ENCODE peak calls at places on chromosomes 2 and 18, in seven cellular contexts. P is K562, E is adrenal gland, X is lower leg skin, F is NB4, Z is stomach, O is sigmoid colon. H is an unnamed sample.

GRCh38 chr2:102142829-102143449 is 393 bp downstream of the IL1R1 start:
- DNase-seq in Z (no peak), F (peak), O (peak), E (peak), P (no peak), X (peak), H (no peak)

GRCh38 chr2:226364217-226364616 is 435.4 kb downstream of the IRS1 start:
- DNase-seq in P (no peak), O (no peak), E (no peak), Z (no peak), X (no peak), F (no peak), H (no peak)

GRCh38 chr2:122583159-122583917 is 827.9 kb downstream of the TSN start:
- DNase-seq in E (no peak), P (no peak), O (no peak), X (no peak), Z (no peak), F (no peak), H (no peak)

GRCh38 chr18:76518543-76519155 is 23.6 kb upstream of the ZNF516 start:
- DNase-seq in Z (no peak), X (no peak), O (no peak), E (peak), F (peak), P (no peak), H (peak)

GRCh38 chr2:30293303-30293912 is 62.1 kb downstream of the LBH start:
- DNase-seq in Z (no peak), X (no peak), O (no peak), P (no peak), E (no peak), F (peak), H (no peak)

GRCh38 chr2:6911721-6912120 is 5.5 kb upstream of the RNF144A start:
- DNase-seq in F (no peak), Z (no peak), P (no peak), X (no peak), E (no peak), O (no peak), H (no peak)

GRCh38 chr2:43169091-43169936 is 57.1 kb downstream of the ZFP36L2 start:
- DNase-seq in Z (peak), O (no peak), F (peak), X (no peak), P (no peak), E (peak), H (peak)

GRCh38 chr2:217412721-217413120 is 552.9 kb upstream of the TNP1 start:
- DNase-seq in P (no peak), O (peak), Z (no peak), E (no peak), X (no peak), F (no peak), H (no peak)

GRCh38 chr2:167484875-167485274 is 596.6 kb downstream of the XIRP2 start:
- DNase-seq in X (no peak), Z (no peak), P (no peak), F (no peak), E (no peak), O (no peak), H (no peak)

GRCh38 chr2:9498210-9498609 is 23.9 kb downstream of the IAH1 start:
- DNase-seq in F (no peak), E (no peak), P (no peak), Z (no peak), X (no peak), O (no peak), H (no peak)

GRCh38 chr18:54257015-54257414 is 12.3 kb upstream of the POLI start:
- DNase-seq in F (no peak), X (no peak), E (no peak), P (no peak), Z (no peak), O (no peak), H (no peak)

GRCh38 chr2:99803846-99804245 is 314.0 kb upstream of the REV1 start:
- DNase-seq in Z (no peak), E (no peak), P (no peak), X (no peak), O (no peak), F (no peak), H (no peak)

GRCh38 chr18:70491734-70492348 is 203.0 kb downstream of the SOCS6 start:
- DNase-seq in X (peak), E (peak), F (peak), O (no peak), Z (peak), P (peak), H (peak)

GRCh38 chr18:44840053-44840826 is 159.6 kb downstream of the SETBP1 start:
- DNase-seq in E (no peak), O (peak), P (no peak), Z (no peak), F (no peak), X (no peak), H (no peak)

GRCh38 chr2:205898744-205899143 is 187.2 kb downstream of the INO80D start:
- DNase-seq in O (no peak), F (no peak), Z (no peak), E (no peak), X (no peak), P (no peak), H (no peak)

GRCh38 chr18:33875029-33875428 is 297.0 kb downstream of the ASXL3 start:
- DNase-seq in Z (no peak), P (no peak), F (no peak), X (no peak), O (no peak), E (no peak), H (no peak)

GRCh38 chr2:26072925-26073768 is 39.3 kb downstream of the RAB10 start:
- DNase-seq in Z (no peak), O (no peak), X (no peak), P (peak), F (no peak), E (peak), H (no peak)

GRCh38 chr2:224930124-224930523 is 112.1 kb downstream of the DOCK10 start:
- DNase-seq in O (no peak), X (no peak), E (no peak), Z (no peak), P (no peak), F (peak), H (no peak)

GRCh38 chr2:174708713-174709112 is 55.6 kb downstream of the CHRNA1 start:
- DNase-seq in O (no peak), P (no peak), E (no peak), Z (no peak), F (no peak), X (no peak), H (no peak)

GRCh38 chr18:59617468-59617932 is 79.7 kb downstream of the CCBE1 start:
- DNase-seq in E (peak), X (no peak), Z (no peak), F (no peak), O (no peak), P (no peak), H (no peak)

GRCh38 chr2:43467889-43468288 is 127.9 kb downstream of the THADA start:
- DNase-seq in P (no peak), Z (no peak), F (no peak), X (no peak), E (no peak), O (no peak), H (no peak)

GRCh38 chr2:26178746-26179436 is 6.0 kb downstream of the GAREM2 start:
- DNase-seq in P (peak), E (no peak), F (peak), X (no peak), Z (peak), O (no peak), H (peak)

GRCh38 chr2:235416816-235417499 is 76.9 kb upstream of the AGAP1 start:
- DNase-seq in P (peak), F (no peak), Z (no peak), X (no peak), O (no peak), E (no peak), H (no peak)

GRCh38 chr2:38748857-38749804 is 2.0 kb downstream of the SRSF7 start:
- DNase-seq in Z (no peak), O (no peak), E (no peak), P (no peak), F (peak), X (no peak), H (no peak)

GRCh38 chr2:38744399-38744780 is 6.8 kb downstream of the SRSF7 start:
- DNase-seq in E (no peak), O (no peak), X (no peak), F (no peak), Z (no peak), P (no peak), H (no peak)

GRCh38 chr2:38748391-38748790 is 2.8 kb downstream of the SRSF7 start:
- DNase-seq in E (no peak), O (no peak), P (no peak), Z (no peak), F (no peak), X (no peak), H (no peak)

GRCh38 chr2:38747819-38748218 is 3.3 kb downstream of the SRSF7 start:
- DNase-seq in X (no peak), E (no peak), P (no peak), O (no peak), Z (no peak), F (no peak), H (no peak)

DNA sequence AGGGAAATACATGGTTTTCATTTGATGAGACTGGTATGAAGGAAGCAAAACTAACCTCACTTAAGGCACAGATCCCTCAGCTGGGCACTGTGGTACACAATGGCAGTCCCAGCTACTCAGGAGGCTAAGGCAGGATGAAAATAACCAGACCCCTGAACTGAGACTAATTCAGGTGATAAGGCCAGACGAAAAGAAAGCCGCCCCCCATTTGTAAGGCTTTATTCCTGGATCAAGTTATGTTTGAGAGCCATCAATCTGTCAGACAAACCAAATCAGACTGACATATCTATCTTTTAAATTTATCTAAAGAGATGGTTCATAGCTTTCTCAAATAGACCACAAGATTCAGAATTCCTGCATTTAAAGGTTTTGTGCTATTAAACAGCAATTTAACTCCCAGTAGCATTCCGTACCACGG is 4.1 kb downstream of the SRSF7 start:
- DNase-seq in F (no peak), P (no peak), X (no peak), O (no peak), E (no peak), Z (no peak), H (no peak)
- TF ChIP-seq POLR2A in F (no peak), P (no peak), X (no peak), O (no peak), E (no peak), Z (no peak), H (no peak)

DNA sequence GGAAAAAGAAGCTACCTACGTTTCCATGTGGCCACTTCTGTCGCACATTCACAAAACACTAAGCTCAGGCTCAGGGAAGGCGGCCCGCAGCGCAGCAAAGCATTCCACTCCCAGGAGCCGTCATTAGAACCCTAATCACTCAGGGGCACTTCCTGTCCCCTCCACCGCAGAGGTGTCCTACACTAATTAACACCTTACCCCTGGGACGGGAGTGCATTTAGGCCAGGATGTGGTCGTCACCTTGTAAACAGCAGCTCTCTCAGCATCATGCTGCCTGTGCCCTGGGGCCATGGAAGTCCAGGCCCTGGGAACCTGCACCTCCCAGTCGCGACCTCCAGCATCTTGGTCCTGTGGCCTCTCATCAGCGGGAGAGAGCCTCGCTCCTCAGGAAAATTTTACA is 359.8 kb upstream of the SALL3 start:
- DNase-seq in X (no peak), Z (no peak), O (no peak), E (peak), F (no peak), P (no peak), H (no peak)
- TF ChIP-seq POLR2A in X (no peak), Z (no peak), O (no peak), E (no peak), F (no peak), P (no peak), H (no peak)

DNA sequence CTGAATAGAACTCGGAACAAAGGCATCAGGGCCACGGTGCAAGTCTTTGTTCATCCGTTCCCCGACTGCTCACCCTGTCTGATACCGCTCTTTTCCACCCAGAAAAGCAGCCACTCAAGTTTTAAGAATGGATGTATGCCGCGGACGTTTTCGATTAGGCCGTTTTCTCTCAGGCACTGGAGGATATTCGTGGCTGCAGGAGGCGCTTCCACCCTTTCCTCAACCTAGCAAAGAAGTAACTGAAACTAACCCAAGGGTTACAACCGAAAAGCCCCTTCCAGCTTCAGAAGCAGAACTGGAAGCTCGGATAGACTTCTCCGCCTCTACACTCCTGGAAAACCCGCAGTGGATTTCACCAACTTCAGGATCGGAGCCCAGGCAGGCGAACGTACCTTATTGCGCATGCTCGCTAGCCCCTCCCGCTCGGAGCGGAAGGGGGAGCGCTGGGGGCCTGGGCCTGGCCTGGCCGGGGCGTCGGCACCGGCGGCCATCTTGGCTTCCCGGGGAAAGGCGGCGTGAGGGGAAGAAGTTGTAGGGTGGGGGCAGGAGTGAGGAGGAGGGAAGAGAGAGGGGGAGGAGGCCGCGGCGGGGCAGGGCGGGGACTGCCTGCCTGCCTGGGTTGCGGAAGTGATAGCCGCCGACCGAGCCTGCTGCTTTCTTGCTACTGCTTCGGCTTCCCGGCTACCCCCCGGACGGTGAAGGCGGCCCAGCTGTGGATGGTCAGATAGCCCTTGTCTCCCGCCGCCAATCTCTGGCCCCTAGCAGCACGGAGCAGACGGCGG is at the start of gene ACTR3:
- DNase-seq in Z (peak), P (peak), E (peak), X (peak), O (peak), F (peak), H (peak)
- TF ChIP-seq POLR2A in Z (no peak), P (peak), E (peak), X (no peak), O (peak), F (peak), H (peak)

GRCh38 chr2:229124126-229124525 is 147.0 kb downstream of the PID1 start:
- DNase-seq in P (no peak), X (no peak), E (no peak), Z (no peak), O (no peak), F (no peak), H (no peak)
- TF ChIP-seq POLR2A in P (no peak), X (no peak), E (no peak), Z (no peak), O (no peak), F (no peak), H (no peak)

GRCh38 chr2:64653174-64654062 is at the start of gene SERTAD2:
- DNase-seq in Z (peak), E (peak), X (peak), P (peak), F (peak), O (peak), H (peak)
- TF ChIP-seq POLR2A in Z (no peak), E (peak), X (no peak), P (peak), F (peak), O (peak), H (peak)

GRCh38 chr2:215313219-215313656 is 1.4 kb downstream of the ATIC start:
- DNase-seq in X (no peak), O (no peak), F (no peak), P (no peak), Z (no peak), E (no peak), H (no peak)

GRCh38 chr2:215316336-215316735 is 4.5 kb downstream of the ATIC start:
- DNase-seq in F (no peak), Z (no peak), E (no peak), X (no peak), O (no peak), P (no peak), H (no peak)

GRCh38 chr2:215314896-215315295 is 3.0 kb downstream of the ATIC start:
- DNase-seq in X (no peak), E (no peak), P (no peak), Z (no peak), F (no peak), O (no peak), H (no peak)

GRCh38 chr2:215315301-215315700 is 3.4 kb downstream of the ATIC start:
- DNase-seq in E (no peak), F (no peak), X (no peak), O (no peak), Z (no peak), P (no peak), H (no peak)

GRCh38 chr2:215311625-215312394 is at the start of gene ATIC:
- DNase-seq in E (peak), P (peak), Z (peak), O (peak), F (peak), X (peak), H (peak)
- TF ChIP-seq POLR2A in E (peak), P (peak), Z (no peak), O (no peak), F (peak), X (no peak), H (peak)

H was measured in transverse colon.